ENCODE peak calls at places on chromosome 7, in nine cellular contexts. F, G, T, O, K, Q, C, R and N are unnamed samples.

GRCh38 chr7:107937514-107937913 is 46.5 kb downstream of the DLD start:
- DNase-seq in F (no peak), G (no peak), T (no peak), O (peak; percentile 87), K (no peak), Q (peak; percentile 83), C (no peak), R (no peak), N (no peak)

GRCh38 chr7:25965405-25966123 is 186.4 kb upstream of the NFE2L3 start:
- DNase-seq in F (no peak), G (no peak), T (no peak), O (peak; percentile 60), K (no peak), Q (peak; percentile 66), C (no peak), R (no peak), N (no peak)

GRCh38 chr7:131606346-131607290 is 50.2 kb upstream of the PODXL start:
- DNase-seq in F (peak; percentile 35), G (no peak), T (no peak), O (peak; percentile 44), K (no peak), Q (peak; percentile 57), C (no peak), R (no peak), N (no peak)

GRCh38 chr7:22154130-22154529 is 202.8 kb downstream of the RAPGEF5 start:
- DNase-seq in F (no peak), G (no peak), T (peak; percentile 6), O (no peak), K (no peak), Q (no peak), C (no peak), R (no peak), N (no peak)

GRCh38 chr7:138286846-138287245 is 173.2 kb upstream of the TRIM24 start:
- DNase-seq in F (no peak), G (no peak), T (no peak), O (no peak), K (no peak), Q (no peak), C (no peak), R (no peak), N (no peak)

GRCh38 chr7:88217675-88218427 is 2.0 kb downstream of the SRI start:
- DNase-seq in F (peak; percentile 26), G (peak; percentile 35), T (no peak), O (no peak), K (no peak), Q (no peak), C (peak; percentile 40), R (no peak), N (peak; percentile 76)

GRCh38 chr7:131409129-131409766 is 81.6 kb downstream of the MKLN1 start:
- DNase-seq in F (no peak), G (no peak), T (no peak), O (no peak), K (no peak), Q (no peak), C (no peak), R (no peak), N (no peak)

GRCh38 chr7:24982917-24983316 is 2.9 kb upstream of the OSBPL3 start:
- DNase-seq in F (no peak), G (peak; percentile 7), T (no peak), O (peak; percentile 19), K (no peak), Q (no peak), C (no peak), R (no peak), N (no peak)

GRCh38 chr7:116529250-116529649 is 4.4 kb downstream of the CAV1 start:
- DNase-seq in F (no peak), G (no peak), T (no peak), O (no peak), K (no peak), Q (no peak), C (no peak), R (no peak), N (no peak)

GRCh38 chr7:20330176-20330796 is 414 bp upstream of the ITGB8 start:
- DNase-seq in F (peak; percentile 93), G (peak; percentile 76), T (peak; percentile 81), O (peak; percentile 98), K (peak; percentile 88), Q (peak; percentile 95), C (no peak), R (peak; percentile 94), N (peak; percentile 83)

GRCh38 chr7:77406421-77406820 is 9.7 kb downstream of the GSAP start:
- DNase-seq in F (no peak), G (no peak), T (no peak), O (no peak), K (no peak), Q (no peak), C (no peak), R (no peak), N (no peak)

GRCh38 chr7:4109481-4110110 is 572.5 kb upstream of the FOXK1 start:
- DNase-seq in F (no peak), G (no peak), T (no peak), O (no peak), K (no peak), Q (no peak), C (no peak), R (no peak), N (no peak)

GRCh38 chr7:129843982-129844840 is 108.5 kb downstream of the UBE2H start:
- DNase-seq in F (peak; percentile 40), G (no peak), T (no peak), O (no peak), K (no peak), Q (no peak), C (peak; percentile 45), R (no peak), N (no peak)

GRCh38 chr7:134645935-134646334 is 718 bp upstream of the BPGM start:
- DNase-seq in F (peak; percentile 29), G (peak; percentile 5), T (no peak), O (peak; percentile 38), K (no peak), Q (peak; percentile 42), C (peak; percentile 39), R (peak; percentile 65), N (no peak)

GRCh38 chr7:26454180-26454579 is 162.5 kb downstream of the SNX10 start:
- DNase-seq in F (no peak), G (no peak), T (no peak), O (peak; percentile 11), K (no peak), Q (peak; percentile 17), C (no peak), R (no peak), N (no peak)

GRCh38 chr7:101628522-101628921 is 574 bp downstream of the MYL10 start:
- DNase-seq in F (no peak), G (no peak), T (no peak), O (no peak), K (no peak), Q (no peak), C (no peak), R (no peak), N (no peak)

DNA sequence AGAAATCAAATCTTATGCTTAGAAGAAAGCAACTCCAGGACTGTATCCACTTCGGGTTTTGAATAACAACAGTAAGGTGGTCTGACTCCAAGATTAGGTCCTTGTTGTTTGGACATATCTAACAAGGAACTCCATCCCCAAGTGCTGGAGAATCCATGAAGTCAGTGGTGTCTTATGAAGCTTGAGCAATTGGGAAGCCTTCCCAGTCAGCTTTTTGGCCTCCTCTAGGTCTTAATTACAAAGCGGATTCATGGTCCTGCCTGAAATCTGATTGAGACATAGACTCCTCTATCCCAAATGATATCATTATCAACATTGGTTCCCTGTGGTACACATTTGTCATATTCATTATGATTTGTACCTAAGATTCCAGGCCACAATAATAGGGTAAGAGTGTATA is 642.6 kb downstream of the AUTS2 start:
- DNase-seq in F (no peak), G (no peak), T (no peak), O (no peak), K (no peak), Q (no peak), C (no peak), R (no peak), N (no peak)
- TF ChIP-seq CTCF in F (no peak), G (no peak), T (no peak), O (no peak), K (no peak), Q (no peak), C (no peak), R (no peak), N (no peak)

DNA sequence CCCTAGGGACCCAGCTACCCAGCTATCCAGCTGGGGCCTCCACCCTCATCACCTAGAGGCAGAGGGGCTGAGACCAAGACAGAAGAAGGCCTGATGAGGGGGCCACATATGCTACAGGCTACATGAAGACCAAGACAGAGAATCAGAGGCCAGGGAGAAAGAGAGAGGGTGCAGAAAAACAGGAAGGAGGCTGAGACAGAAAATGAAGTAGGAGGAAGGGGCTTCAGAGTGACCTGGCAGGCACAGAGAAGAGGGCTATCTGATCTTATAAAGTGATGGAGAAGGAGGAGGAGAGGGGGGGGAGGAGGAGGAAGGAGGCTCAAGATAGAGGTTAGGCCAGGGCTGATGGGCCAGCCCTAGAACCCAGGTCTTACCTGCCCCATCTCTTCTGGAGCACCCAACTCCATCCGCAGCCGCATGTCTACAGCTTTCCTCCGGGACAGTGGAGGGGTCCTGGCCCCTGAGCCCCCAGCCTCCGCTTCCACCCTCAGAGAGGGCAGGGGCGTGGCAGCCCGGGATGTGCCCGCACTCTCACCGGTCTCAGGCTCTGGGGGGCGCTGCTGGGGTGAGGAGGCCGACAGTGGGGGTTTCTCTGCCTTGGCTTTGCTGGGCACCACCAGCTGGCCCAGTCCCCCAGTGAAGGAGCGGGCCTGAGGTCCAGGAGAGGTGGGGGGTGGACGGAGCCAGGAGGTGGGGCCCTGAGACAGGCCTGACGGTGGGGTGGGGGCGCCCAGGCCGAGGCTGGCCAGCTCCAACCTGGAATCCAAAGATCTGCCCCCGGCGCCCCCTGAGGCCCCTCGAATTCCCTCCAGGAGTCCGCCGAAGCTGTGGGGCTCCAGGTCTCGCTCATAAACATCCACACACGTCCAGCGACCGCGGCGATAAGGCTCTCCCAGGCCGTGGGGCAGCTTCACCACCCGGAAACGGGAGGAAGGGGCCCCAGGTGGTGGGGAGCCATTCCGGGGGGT is 1.8 kb downstream of the TSC22D4 start:
- DNase-seq in F (peak; percentile 84), G (no peak), T (no peak), O (peak; percentile 28), K (no peak), Q (no peak), C (peak; percentile 61), R (no peak), N (no peak)
- TF ChIP-seq CTCF in F (peak; percentile 59), G (peak; percentile 43), T (no peak), O (peak; percentile 30), K (peak; percentile 18), Q (peak; percentile 43), C (peak; percentile 78), R (peak; percentile 41), N (peak; percentile 53)

DNA sequence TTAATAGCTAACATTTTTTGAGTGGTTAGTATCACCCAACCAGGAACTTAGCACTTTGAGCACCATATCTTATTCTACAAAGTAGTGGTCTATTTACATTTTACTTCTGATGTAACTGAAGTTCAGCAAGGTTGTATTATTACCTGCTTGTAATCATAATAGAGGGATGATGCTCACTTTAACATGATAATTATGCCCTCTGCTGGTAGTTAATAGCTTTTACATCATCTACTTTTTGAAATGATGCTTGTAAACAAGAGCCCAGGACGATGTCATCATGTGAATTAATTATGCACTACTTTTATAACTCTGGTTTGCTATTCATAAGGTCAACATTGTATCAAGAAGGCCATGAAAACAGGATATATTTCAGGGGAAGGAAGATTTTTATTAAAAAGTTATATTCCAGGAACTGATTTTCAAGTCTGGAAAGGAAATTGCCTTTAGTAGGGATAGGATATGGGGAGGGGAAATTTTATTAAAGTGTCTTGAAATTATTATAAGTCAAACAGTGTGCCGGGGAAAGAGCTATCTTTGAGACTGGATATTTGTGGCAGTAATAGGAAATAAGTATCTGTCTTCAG is 80.3 kb upstream of the SCIN start:
- DNase-seq in F (no peak), G (peak; percentile 55), T (no peak), O (peak; percentile 40), K (no peak), Q (peak; percentile 71), C (peak; percentile 45), R (peak; percentile 36), N (no peak)
- TF ChIP-seq CTCF in F (peak; percentile 56), G (peak; percentile 51), T (peak; percentile 54), O (peak; percentile 50), K (peak; percentile 36), Q (peak; percentile 29), C (peak; percentile 80), R (peak; percentile 59), N (peak; percentile 46)

GRCh38 chr7:135801045-135801693 is 52.6 kb upstream of the FAM180A start:
- DNase-seq in F (peak; percentile 22), G (peak; percentile 85), T (peak; percentile 28), O (peak; percentile 70), K (no peak), Q (peak; percentile 62), C (peak; percentile 81), R (peak; percentile 74), N (peak; percentile 74)
- TF ChIP-seq CTCF in F (peak; percentile 76), G (peak; percentile 80), T (peak; percentile 82), O (peak; percentile 84), K (peak; percentile 66), Q (peak; percentile 80), C (peak; percentile 96), R (peak; percentile 90), N (peak; percentile 83)